ENCODE peak calls at places on chromosomes 12 and 14, in eight cellular contexts. One of them, this sample, is unnamed.

GRCh38 chr12:77049767-77050353 is 15.5 kb downstream of the E2F7 start:
- DNase-seq in testis: no peak
- DNase-seq in lower lobe of right lung: no peak
- DNase-seq in heart right ventricle: peak; percentile 23
- DNase-seq in GM12878: peak; percentile 44
- DNase-seq in sigmoid colon: no peak
- DNase-seq in endodermal cell: no peak
- DNase-seq in fibroblast of lung: peak; percentile 66
- DNase-seq in this sample: no peak

GRCh38 chr14:76647699-76648298 is 113.5 kb upstream of the VASH1 start:
- DNase-seq in sigmoid colon: no peak
- DNase-seq in endodermal cell: peak; percentile 75
- DNase-seq in testis: peak; percentile 53
- DNase-seq in fibroblast of lung: peak; percentile 40
- DNase-seq in lower lobe of right lung: no peak
- DNase-seq in GM12878: no peak
- DNase-seq in heart right ventricle: no peak
- DNase-seq in this sample: peak; percentile 20

GRCh38 chr12:106767954-106768501 is 6.5 kb upstream of the RIC8B start:
- DNase-seq in testis: no peak
- DNase-seq in sigmoid colon: no peak
- DNase-seq in heart right ventricle: no peak
- DNase-seq in endodermal cell: peak; percentile 88
- DNase-seq in fibroblast of lung: peak; percentile 73
- DNase-seq in lower lobe of right lung: no peak
- DNase-seq in GM12878: no peak
- DNase-seq in this sample: no peak

GRCh38 chr12:981956-982355 is 9.1 kb upstream of the ERC1 start:
- DNase-seq in endodermal cell: no peak
- DNase-seq in fibroblast of lung: no peak
- DNase-seq in heart right ventricle: no peak
- DNase-seq in testis: no peak
- DNase-seq in lower lobe of right lung: no peak
- DNase-seq in GM12878: no peak
- DNase-seq in sigmoid colon: no peak
- DNase-seq in this sample: no peak

GRCh38 chr12:55019784-55020183 is at the start of gene NEUROD4:
- DNase-seq in testis: peak; percentile 75
- DNase-seq in endodermal cell: peak; percentile 98
- DNase-seq in lower lobe of right lung: peak; percentile 53
- DNase-seq in heart right ventricle: peak; percentile 27
- DNase-seq in GM12878: no peak
- DNase-seq in sigmoid colon: no peak
- DNase-seq in fibroblast of lung: peak; percentile 70
- DNase-seq in this sample: peak; percentile 61

GRCh38 chr14:52895000-52895399 is 55.9 kb downstream of the FERMT2 start:
- DNase-seq in fibroblast of lung: peak; percentile 65
- DNase-seq in heart right ventricle: no peak
- DNase-seq in testis: no peak
- DNase-seq in lower lobe of right lung: no peak
- DNase-seq in sigmoid colon: no peak
- DNase-seq in endodermal cell: no peak
- DNase-seq in GM12878: no peak
- DNase-seq in this sample: no peak

GRCh38 chr14:60327447-60328331 is 78.7 kb downstream of the PPM1A start:
- DNase-seq in fibroblast of lung: peak; percentile 38
- DNase-seq in endodermal cell: peak; percentile 79
- DNase-seq in testis: no peak
- DNase-seq in heart right ventricle: peak; percentile 11
- DNase-seq in sigmoid colon: no peak
- DNase-seq in lower lobe of right lung: peak; percentile 56
- DNase-seq in GM12878: peak; percentile 47
- DNase-seq in this sample: peak; percentile 28

GRCh38 chr14:75053396-75054289 is 2.4 kb upstream of the MLH3 start:
- DNase-seq in testis: no peak
- DNase-seq in fibroblast of lung: no peak
- DNase-seq in GM12878: no peak
- DNase-seq in sigmoid colon: no peak
- DNase-seq in lower lobe of right lung: no peak
- DNase-seq in heart right ventricle: no peak
- DNase-seq in endodermal cell: no peak
- DNase-seq in this sample: no peak

GRCh38 chr12:13980548-13981295 is 680 bp downstream of the GRIN2B start:
- DNase-seq in sigmoid colon: no peak
- DNase-seq in GM12878: no peak
- DNase-seq in endodermal cell: peak; percentile 77
- DNase-seq in heart right ventricle: no peak
- DNase-seq in lower lobe of right lung: no peak
- DNase-seq in fibroblast of lung: no peak
- DNase-seq in testis: no peak
- DNase-seq in this sample: no peak

GRCh38 chr14:75854247-75854799 is 127.5 kb downstream of the TGFB3 start:
- DNase-seq in lower lobe of right lung: no peak
- DNase-seq in heart right ventricle: no peak
- DNase-seq in GM12878: no peak
- DNase-seq in testis: no peak
- DNase-seq in endodermal cell: no peak
- DNase-seq in sigmoid colon: no peak
- DNase-seq in fibroblast of lung: no peak
- DNase-seq in this sample: no peak

GRCh38 chr12:52130695-52131094 is 51.2 kb downstream of the SMIM41 start:
- DNase-seq in heart right ventricle: no peak
- DNase-seq in endodermal cell: peak; percentile 78
- DNase-seq in lower lobe of right lung: no peak
- DNase-seq in sigmoid colon: no peak
- DNase-seq in testis: peak; percentile 16
- DNase-seq in fibroblast of lung: no peak
- DNase-seq in GM12878: no peak
- DNase-seq in this sample: no peak

GRCh38 chr14:104219731-104220224 is 81.4 kb downstream of the KIF26A start:
- DNase-seq in endodermal cell: no peak
- DNase-seq in heart right ventricle: no peak
- DNase-seq in lower lobe of right lung: peak; percentile 20
- DNase-seq in GM12878: no peak
- DNase-seq in fibroblast of lung: no peak
- DNase-seq in testis: no peak
- DNase-seq in sigmoid colon: peak; percentile 46
- DNase-seq in this sample: no peak

GRCh38 chr14:54814076-54814475 is 88.5 kb downstream of the GCH1 start:
- DNase-seq in sigmoid colon: no peak
- DNase-seq in endodermal cell: peak; percentile 83
- DNase-seq in GM12878: no peak
- DNase-seq in lower lobe of right lung: no peak
- DNase-seq in fibroblast of lung: no peak
- DNase-seq in heart right ventricle: no peak
- DNase-seq in testis: peak; percentile 36
- DNase-seq in this sample: no peak

GRCh38 chr12:1886396-1887008 is 31.9 kb downstream of the CACNA2D4 start:
- DNase-seq in GM12878: no peak
- DNase-seq in testis: no peak
- DNase-seq in heart right ventricle: no peak
- DNase-seq in fibroblast of lung: no peak
- DNase-seq in sigmoid colon: no peak
- DNase-seq in lower lobe of right lung: no peak
- DNase-seq in endodermal cell: peak; percentile 43
- DNase-seq in this sample: no peak

DNA sequence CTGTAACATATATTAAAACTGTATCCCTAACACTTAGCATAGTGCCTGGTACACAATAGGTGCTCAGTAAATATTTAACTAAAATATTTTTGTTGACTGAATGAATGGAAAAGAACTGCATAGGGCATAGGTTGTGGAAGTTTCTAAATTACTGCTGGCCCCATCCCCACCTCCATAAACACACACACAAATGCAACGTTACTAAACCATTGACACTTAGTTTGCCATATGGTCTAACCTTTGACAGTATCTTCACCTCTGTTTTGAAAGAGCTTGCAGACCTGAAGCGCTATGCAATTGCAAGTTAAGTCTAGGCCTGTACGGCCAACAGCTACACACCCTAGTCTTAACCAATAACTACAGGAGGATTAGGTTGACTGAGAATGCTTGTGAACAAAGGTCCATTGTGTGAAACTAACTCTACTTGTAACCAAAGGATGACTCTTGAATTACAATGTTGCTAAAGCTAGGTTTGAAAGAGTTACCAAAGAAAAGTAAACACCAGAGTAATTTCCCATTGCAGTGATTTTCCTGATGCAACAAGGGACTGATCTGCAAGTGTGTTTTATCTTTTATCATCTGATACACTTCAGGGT is 924 bp upstream of the MANSC1 start:
- DNase-seq in endodermal cell: peak; percentile 29
- DNase-seq in heart right ventricle: no peak
- DNase-seq in fibroblast of lung: no peak
- DNase-seq in GM12878: no peak
- DNase-seq in sigmoid colon: no peak
- DNase-seq in lower lobe of right lung: no peak
- DNase-seq in testis: no peak
- DNase-seq in this sample: no peak
- H3K4me3 ChIP-seq in endodermal cell: peak overlapping the region; percentile 85
- H3K4me3 ChIP-seq in heart right ventricle: peak overlapping the region; percentile 86
- H3K4me3 ChIP-seq in fibroblast of lung: no peak overlapping the region
- H3K4me3 ChIP-seq in GM12878: peak overlapping the region; percentile 55
- H3K4me3 ChIP-seq in sigmoid colon: no peak overlapping the region
- H3K4me3 ChIP-seq in lower lobe of right lung: no peak overlapping the region
- H3K4me3 ChIP-seq in testis: no peak overlapping the region
- H3K4me3 ChIP-seq in this sample: no peak overlapping the region

GRCh38 chr12:109597795-109598427 is 24.3 kb downstream of the MVK start:
- DNase-seq in sigmoid colon: peak; percentile 94
- DNase-seq in GM12878: no peak
- DNase-seq in endodermal cell: peak; percentile 99
- DNase-seq in fibroblast of lung: peak; percentile 68
- DNase-seq in heart right ventricle: peak; percentile 86
- DNase-seq in testis: peak; percentile 95
- DNase-seq in lower lobe of right lung: peak; percentile 87
- DNase-seq in this sample: peak; percentile 93
- TF ChIP-seq CTCF in sigmoid colon: peak; percentile 95
- TF ChIP-seq CTCF in GM12878: peak; percentile 77
- TF ChIP-seq CTCF in endodermal cell: peak; percentile 99
- TF ChIP-seq CTCF in fibroblast of lung: peak; percentile 96
- TF ChIP-seq CTCF in heart right ventricle: peak; percentile 99
- TF ChIP-seq CTCF in testis: peak; percentile 96
- TF ChIP-seq CTCF in lower lobe of right lung: peak; percentile 96
- TF ChIP-seq CTCF in this sample: peak; percentile 95

GRCh38 chr14:23149745-23150144 is 30.7 kb upstream of the CEBPE start:
- DNase-seq in testis: no peak
- DNase-seq in heart right ventricle: no peak
- DNase-seq in endodermal cell: no peak
- DNase-seq in lower lobe of right lung: no peak
- DNase-seq in sigmoid colon: no peak
- DNase-seq in fibroblast of lung: no peak
- DNase-seq in GM12878: no peak
- DNase-seq in this sample: no peak

GRCh38 chr14:23146980-23147379 is 27.9 kb upstream of the CEBPE start:
- DNase-seq in testis: no peak
- DNase-seq in GM12878: no peak
- DNase-seq in sigmoid colon: no peak
- DNase-seq in fibroblast of lung: no peak
- DNase-seq in endodermal cell: no peak
- DNase-seq in heart right ventricle: no peak
- DNase-seq in lower lobe of right lung: no peak
- DNase-seq in this sample: no peak

GRCh38 chr14:23146423-23146910 is 27.4 kb upstream of the CEBPE start:
- DNase-seq in sigmoid colon: no peak
- DNase-seq in lower lobe of right lung: no peak
- DNase-seq in GM12878: no peak
- DNase-seq in endodermal cell: peak; percentile 62
- DNase-seq in testis: no peak
- DNase-seq in heart right ventricle: no peak
- DNase-seq in fibroblast of lung: no peak
- DNase-seq in this sample: no peak

GRCh38 chr14:23147676-23148075 is 28.6 kb upstream of the CEBPE start:
- DNase-seq in heart right ventricle: peak; percentile 33
- DNase-seq in GM12878: no peak
- DNase-seq in fibroblast of lung: peak; percentile 49
- DNase-seq in lower lobe of right lung: no peak
- DNase-seq in endodermal cell: no peak
- DNase-seq in sigmoid colon: no peak
- DNase-seq in testis: peak; percentile 80
- DNase-seq in this sample: peak; percentile 68

GRCh38 chr14:23148596-23149249 is 29.7 kb upstream of the CEBPE start:
- DNase-seq in fibroblast of lung: peak; percentile 38
- DNase-seq in endodermal cell: no peak
- DNase-seq in GM12878: no peak
- DNase-seq in heart right ventricle: no peak
- DNase-seq in testis: no peak
- DNase-seq in lower lobe of right lung: no peak
- DNase-seq in sigmoid colon: no peak
- DNase-seq in this sample: no peak
- H3K4me1 ChIP-seq in fibroblast of lung: no peaks in the 10 kb centered on the region
- H3K4me1 ChIP-seq in endodermal cell: peaks cover 4% of the 10 kb centered on the region
- H3K4me1 ChIP-seq in GM12878: no peaks in the 10 kb centered on the region
- H3K4me1 ChIP-seq in heart right ventricle: peaks cover 13% of the 10 kb centered on the region
- H3K4me1 ChIP-seq in testis: peaks cover 49% of the 10 kb centered on the region
- H3K4me1 ChIP-seq in lower lobe of right lung: peaks cover 10% of the 10 kb centered on the region
- H3K4me1 ChIP-seq in sigmoid colon: peaks cover 30% of the 10 kb centered on the region
- H3K4me1 ChIP-seq in this sample: peaks cover 7% of the 10 kb centered on the region

GRCh38 chr14:69878251-69878650 is 965 bp upstream of the SMOC1 start:
- DNase-seq in GM12878: no peak
- DNase-seq in fibroblast of lung: no peak
- DNase-seq in endodermal cell: no peak
- DNase-seq in lower lobe of right lung: no peak
- DNase-seq in testis: no peak
- DNase-seq in heart right ventricle: no peak
- DNase-seq in sigmoid colon: no peak
- DNase-seq in this sample: no peak

GRCh38 chr14:69882086-69882864 is 3.1 kb downstream of the SMOC1 start:
- DNase-seq in testis: no peak
- DNase-seq in GM12878: no peak
- DNase-seq in fibroblast of lung: no peak
- DNase-seq in lower lobe of right lung: no peak
- DNase-seq in heart right ventricle: no peak
- DNase-seq in endodermal cell: no peak
- DNase-seq in sigmoid colon: no peak
- DNase-seq in this sample: no peak

GRCh38 chr14:69880851-69881250 is 1.6 kb downstream of the SMOC1 start:
- DNase-seq in lower lobe of right lung: no peak
- DNase-seq in sigmoid colon: no peak
- DNase-seq in fibroblast of lung: no peak
- DNase-seq in heart right ventricle: no peak
- DNase-seq in endodermal cell: no peak
- DNase-seq in testis: no peak
- DNase-seq in GM12878: no peak
- DNase-seq in this sample: no peak

GRCh38 chr14:69879175-69880047 is at the start of gene SMOC1:
- DNase-seq in fibroblast of lung: peak; percentile 42
- DNase-seq in lower lobe of right lung: no peak
- DNase-seq in sigmoid colon: no peak
- DNase-seq in endodermal cell: peak; percentile 94
- DNase-seq in GM12878: no peak
- DNase-seq in heart right ventricle: peak; percentile 47
- DNase-seq in testis: peak; percentile 95
- DNase-seq in this sample: peak; percentile 31

DNA sequence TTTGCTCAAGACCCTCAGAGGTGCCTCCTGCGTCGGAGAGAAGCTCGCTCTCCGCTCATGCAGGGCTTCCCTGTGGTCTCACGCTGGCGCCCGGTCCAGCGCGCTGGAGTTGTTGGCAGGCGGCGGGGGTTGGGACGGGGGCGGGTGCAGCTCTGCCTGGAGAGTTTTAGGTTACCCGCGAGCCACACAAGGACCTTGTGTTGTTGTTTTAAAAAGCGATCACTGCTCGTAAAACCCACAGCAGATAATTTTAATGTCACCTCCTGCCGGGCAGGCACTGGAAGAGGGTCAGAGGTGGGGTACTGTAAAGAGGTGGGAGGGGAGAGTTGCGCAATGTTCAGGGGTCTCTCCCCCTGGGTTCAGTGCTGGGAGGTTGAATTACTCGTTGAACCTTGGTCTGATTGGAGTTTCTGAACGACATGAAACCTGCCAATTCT is 853 bp downstream of the SMOC1 start:
- DNase-seq in heart right ventricle: no peak
- DNase-seq in sigmoid colon: no peak
- DNase-seq in fibroblast of lung: no peak
- DNase-seq in lower lobe of right lung: no peak
- DNase-seq in endodermal cell: peak; percentile 71
- DNase-seq in testis: no peak
- DNase-seq in GM12878: no peak
- DNase-seq in this sample: no peak
- H3K4me3 ChIP-seq in heart right ventricle: peak overlapping the region; percentile 34
- H3K4me3 ChIP-seq in sigmoid colon: no peak overlapping the region
- H3K4me3 ChIP-seq in fibroblast of lung: no peak overlapping the region
- H3K4me3 ChIP-seq in lower lobe of right lung: peak overlapping the region; percentile 29
- H3K4me3 ChIP-seq in endodermal cell: peak overlapping the region; percentile 78
- H3K4me3 ChIP-seq in testis: peak overlapping the region; percentile 78
- H3K4me3 ChIP-seq in GM12878: no peak overlapping the region
- H3K4me3 ChIP-seq in this sample: peak overlapping the region; percentile 38